ENCODE peak calls at places on chromosomes 4 and X, in eight cellular contexts. S, T, I, Q, W, R, X and Y are unnamed samples.

GRCh38 chrX:11451133-11451532 is 157.9 kb downstream of the AMELX start:
- DNase-seq in R (no peak), X (no peak), S (no peak), I (no peak), Q (no peak), W (no peak), T (no peak), Y (no peak)

GRCh38 chr4:173522160-173522873 is 7.7 kb downstream of the HAND2 start:
- DNase-seq in X (peak; percentile 63), W (peak; percentile 55), R (peak; percentile 76), T (peak; percentile 89), I (no peak), Q (no peak), S (peak; percentile 42), Y (peak; percentile 77)

GRCh38 chr4:176320340-176320975 is 692 bp downstream of the SPCS3 start:
- DNase-seq in Q (peak; percentile 82), X (peak; percentile 48), S (peak; percentile 88), W (peak; percentile 91), T (peak; percentile 77), R (peak; percentile 77), I (peak; percentile 55), Y (peak; percentile 76)

GRCh38 chr4:67087897-67088296 is 457.4 kb downstream of the CENPC start:
- DNase-seq in R (peak; percentile 21), S (peak; percentile 6), W (peak; percentile 41), I (no peak), T (peak; percentile 50), X (no peak), Q (peak; percentile 22), Y (peak; percentile 54)

GRCh38 chrX:119042040-119042439 is 30.8 kb upstream of the CT47C1 start:
- DNase-seq in T (no peak), Q (no peak), R (no peak), X (no peak), I (no peak), W (no peak), S (no peak), Y (no peak)

GRCh38 chrX:31071262-31071661 is 579 bp downstream of the FTHL17 start:
- DNase-seq in R (no peak), W (no peak), I (no peak), Q (no peak), T (no peak), X (no peak), S (no peak), Y (no peak)

GRCh38 chrX:41720125-41720780 is 3.7 kb upstream of the GPR82 start:
- DNase-seq in Q (no peak), R (no peak), S (no peak), I (no peak), W (peak; percentile 28), X (no peak), T (no peak), Y (no peak)

GRCh38 chr4:24576276-24576675 is 8.1 kb downstream of the DHX15 start:
- DNase-seq in X (no peak), S (no peak), Q (no peak), W (no peak), R (no peak), T (no peak), I (no peak), Y (no peak)

DNA sequence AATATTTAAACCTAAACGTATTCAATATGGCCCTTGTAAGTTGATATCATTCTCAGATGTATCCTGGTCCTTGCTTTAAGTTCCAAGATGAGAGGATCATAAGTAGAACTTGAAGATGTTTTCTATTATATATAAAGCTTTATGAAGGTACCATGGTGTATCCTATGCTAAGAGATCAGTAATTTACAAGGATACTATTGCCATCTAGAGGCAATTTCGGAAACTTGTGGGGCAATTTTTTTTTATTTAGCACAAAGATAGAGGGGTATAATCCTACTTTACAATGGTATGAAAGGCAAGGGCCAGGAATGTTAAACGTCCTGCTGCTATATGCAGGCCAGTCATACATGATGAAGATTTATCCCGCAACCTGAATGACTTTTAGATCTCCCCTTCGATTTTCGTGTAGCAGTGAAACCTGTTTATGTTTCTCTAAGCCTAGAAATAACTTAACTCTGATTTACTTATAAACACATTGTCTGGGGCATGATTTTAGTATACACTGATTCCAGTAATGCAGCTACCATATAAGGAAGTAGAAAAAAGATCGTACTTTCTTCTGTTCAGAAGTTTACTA is 2.5 kb downstream of the SLC25A31 start:
- DNase-seq in W (no peak), T (peak; percentile 53), S (peak; percentile 14), R (no peak), X (peak; percentile 12), I (no peak), Q (peak; percentile 27), Y (no peak)
- TF ChIP-seq CTCF in W (no peak), T (peak; percentile 70), S (peak; percentile 9), R (peak; percentile 54), X (peak; percentile 59), I (peak; percentile 77), Q (peak; percentile 59), Y (peak; percentile 47)

DNA sequence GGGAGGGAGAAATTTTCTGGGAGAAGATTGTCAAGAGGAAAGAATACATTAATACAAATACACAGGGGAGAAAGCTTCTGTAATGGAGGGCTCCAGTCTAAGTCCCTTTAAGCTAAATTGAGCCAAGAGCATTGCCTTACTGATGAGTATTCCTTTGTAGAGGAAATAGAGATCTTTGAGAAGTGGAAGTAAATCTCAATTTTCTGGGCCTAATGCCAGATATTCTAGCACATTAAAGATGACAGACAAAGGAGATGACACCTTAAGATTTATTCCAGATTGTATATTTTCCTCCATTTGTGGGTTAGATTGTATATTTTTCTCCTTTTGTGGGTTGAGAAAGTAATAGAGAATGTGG is 28.5 kb upstream of the SMAD1 start:
- DNase-seq in W (no peak), Q (no peak), X (no peak), I (no peak), R (no peak), S (no peak), T (no peak), Y (no peak)
- TF ChIP-seq CTCF in W (no peak), Q (no peak), X (no peak), I (no peak), R (no peak), S (no peak), T (no peak), Y (no peak)

GRCh38 chr4:61376301-61376700 is 176.2 kb downstream of the ADGRL3 start:
- DNase-seq in W (no peak), Q (no peak), R (no peak), I (no peak), T (no peak), X (no peak), S (no peak), Y (no peak)
- TF ChIP-seq CTCF in W (no peak), Q (no peak), R (no peak), I (no peak), T (no peak), X (no peak), S (no peak), Y (no peak)

GRCh38 chrX:36961590-36961989 is 46.6 kb upstream of the FAM47C start:
- DNase-seq in R (no peak), I (no peak), X (no peak), W (no peak), T (peak; percentile 23), Q (no peak), S (no peak), Y (peak; percentile 6)
- TF ChIP-seq CTCF in R (no peak), I (peak; percentile 4), X (no peak), W (no peak), T (peak; percentile 54), Q (no peak), S (no peak), Y (peak; percentile 16)

DNA sequence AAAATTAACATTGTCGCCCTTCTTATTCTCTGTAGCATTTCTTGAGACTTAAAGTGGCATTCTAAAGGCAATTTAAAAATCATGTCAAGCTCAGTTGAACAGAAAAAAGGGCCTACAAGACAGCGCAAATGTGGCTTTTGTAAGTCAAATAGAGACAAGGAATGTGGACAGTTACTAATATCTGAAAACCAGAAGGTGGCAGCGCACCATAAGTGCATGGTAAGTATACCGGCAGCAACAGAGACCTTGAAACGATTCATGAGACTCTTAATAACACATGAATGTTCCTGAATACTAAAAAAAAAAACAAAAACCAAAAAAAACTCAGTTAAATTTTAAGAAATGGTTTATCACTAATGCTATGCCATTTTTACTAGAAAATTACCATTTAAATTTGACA is 82.4 kb upstream of the HPRT1 start:
- DNase-seq in T (peak; percentile 44), R (no peak), S (no peak), Q (peak; percentile 32), I (no peak), X (peak; percentile 8), W (no peak), Y (peak; percentile 11)
- TF ChIP-seq CTCF in T (peak; percentile 39), R (no peak), S (peak; percentile 43), Q (peak; percentile 58), I (peak; percentile 58), X (peak; percentile 37), W (no peak), Y (no peak)

GRCh38 chr4:180058731-180059215 is 2184.4 kb upstream of the TENM3 start:
- DNase-seq in X (peak; percentile 44), T (peak; percentile 76), R (no peak), I (no peak), S (no peak), W (no peak), Q (peak; percentile 25), Y (peak; percentile 72)

GRCh38 chr4:180057891-180058643 is 2185.1 kb upstream of the TENM3 start:
- DNase-seq in X (no peak), S (peak; percentile 61), T (peak; percentile 61), Q (peak; percentile 12), I (no peak), R (no peak), W (no peak), Y (peak; percentile 59)

GRCh38 chr4:180057198-180057821 is 2185.9 kb upstream of the TENM3 start:
- DNase-seq in I (no peak), Q (no peak), X (no peak), T (peak; percentile 39), S (no peak), R (no peak), W (no peak), Y (no peak)

GRCh38 chr4:180059216-180059881 is 2183.9 kb upstream of the TENM3 start:
- DNase-seq in I (no peak), R (no peak), Q (no peak), T (peak; percentile 74), W (no peak), S (peak; percentile 51), X (no peak), Y (peak; percentile 60)

DNA sequence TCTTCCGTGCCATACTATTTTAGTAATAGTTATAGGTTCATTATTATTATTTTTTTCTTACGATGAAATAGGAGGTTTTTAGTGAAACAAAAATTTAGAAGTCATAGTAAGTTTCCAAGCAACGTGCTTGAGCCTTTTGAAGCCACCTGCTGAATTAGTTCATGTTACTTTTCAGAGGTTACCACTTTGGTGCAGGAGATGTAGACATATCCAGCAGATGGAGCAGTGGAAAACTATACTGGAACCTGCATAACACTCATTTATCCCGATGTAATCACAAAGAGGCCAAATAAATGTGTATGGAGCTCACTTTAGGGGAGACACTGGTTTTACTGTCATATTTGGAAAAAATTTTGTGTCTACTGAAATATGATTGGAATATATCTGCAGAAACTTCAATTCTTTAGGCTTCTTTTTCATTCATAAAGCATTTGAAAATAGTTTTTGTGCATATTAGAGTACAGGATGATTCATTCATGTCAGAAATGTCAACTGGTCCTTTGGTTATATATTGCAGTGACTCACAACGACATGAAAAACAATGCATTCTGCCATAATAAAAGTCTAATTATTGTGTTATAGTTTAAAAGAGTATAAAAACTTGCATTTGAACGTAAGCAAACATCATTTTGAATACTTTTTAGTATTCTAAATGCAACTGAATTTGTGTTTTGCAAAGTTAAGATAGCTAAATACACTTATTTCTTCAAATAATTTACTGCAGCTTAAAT is 2182.9 kb upstream of the TENM3 start:
- DNase-seq in T (peak; percentile 39), W (no peak), R (no peak), S (no peak), I (no peak), Q (no peak), X (no peak), Y (no peak)
- TF ChIP-seq CTCF in T (peak; percentile 43), W (no peak), R (no peak), S (no peak), I (peak; percentile 44), Q (peak; percentile 29), X (peak; percentile 37), Y (no peak)